ENCODE peak calls at places on chromosome 6, in four cellular contexts. J is B cell, W is H9, L is mammary epithelial cell. V is an unnamed sample.

GRCh38 chr6:41073968-41074691 is 1.4 kb downstream of the NFYA start:
- DNase-seq in J (no peak), W (no peak), L (no peak), V (peak; percentile 25)

GRCh38 chr6:25883536-25883935 is 9.5 kb upstream of the SLC17A3 start:
- DNase-seq in J (no peak), W (no peak), L (no peak), V (peak; percentile 90)

GRCh38 chr6:85726206-85726605 is 83.5 kb upstream of the SYNCRIP start:
- DNase-seq in J (no peak), W (no peak), L (no peak), V (no peak)

GRCh38 chr6:18634912-18635311 is 247.8 kb downstream of the RNF144B start:
- DNase-seq in J (no peak), W (no peak), L (no peak), V (no peak)

GRCh38 chr6:71079707-71080106 is 122.8 kb upstream of the B3GAT2 start:
- DNase-seq in J (no peak), W (no peak), L (peak; percentile 49), V (peak; percentile 53)

GRCh38 chr6:39669943-39670342 is 55.3 kb downstream of the KIF6 start:
- DNase-seq in J (no peak), W (no peak), L (no peak), V (no peak)

GRCh38 chr6:157669747-157670216 is 153.3 kb upstream of the SNX9 start:
- DNase-seq in J (no peak), W (peak; percentile 78), L (peak; percentile 56), V (peak; percentile 32)

GRCh38 chr6:117498159-117498558 is 15.7 kb downstream of the DCBLD1 start:
- DNase-seq in J (no peak), W (no peak), L (peak; percentile 83), V (peak; percentile 71)

GRCh38 chr6:55980627-55981211 is 105.3 kb upstream of the BMP5 start:
- DNase-seq in J (no peak), W (no peak), L (peak; percentile 8), V (peak; percentile 40)

GRCh38 chr6:140571139-140571538 is 1196.7 kb upstream of the CITED2 start:
- DNase-seq in J (no peak), W (no peak), L (no peak), V (no peak)

GRCh38 chr6:7267521-7268091 is 45.4 kb downstream of the SSR1 start:
- DNase-seq in J (no peak), W (no peak), L (peak; percentile 99), V (peak; percentile 97)

GRCh38 chr6:53382421-53382820 is 33.7 kb upstream of the ELOVL5 start:
- DNase-seq in J (no peak), W (no peak), L (no peak), V (no peak)

GRCh38 chr6:69647726-69648125 is 149.1 kb downstream of the LMBRD1 start:
- DNase-seq in J (no peak), W (no peak), L (no peak), V (peak; percentile 8)

GRCh38 chr6:96990462-96990861 is 65.9 kb downstream of the KLHL32 start:
- DNase-seq in J (no peak), W (peak; percentile 40), L (no peak), V (no peak)

V was measured in kidney tubule cell.